ENCODE peak calls at places on chromosomes 6 and 20, in four cellular contexts. One of them, this sample, is unnamed.

GRCh38 chr6:25462235-25462897 is 183.2 kb downstream of the CARMIL1 start:
- DNase-seq in HepG2: no peak
- DNase-seq in GM12878: no peak
- DNase-seq in K562: no peak
- DNase-seq in this sample: no peak

GRCh38 chr20:10079964-10080363 is 45.2 kb downstream of the ANKEF1 start:
- DNase-seq in HepG2: no peak
- DNase-seq in K562: no peak
- DNase-seq in GM12878: no peak
- DNase-seq in this sample: no peak

GRCh38 chr20:10784337-10785183 is 110.8 kb upstream of the JAG1 start:
- DNase-seq in K562: peak
- DNase-seq in GM12878: no peak
- DNase-seq in HepG2: no peak
- DNase-seq in this sample: no peak

GRCh38 chr6:43120938-43121913 is 45.1 kb downstream of the PTK7 start:
- DNase-seq in K562: no peak
- DNase-seq in HepG2: no peak
- DNase-seq in GM12878: no peak
- DNase-seq in this sample: no peak

GRCh38 chr6:127464881-127465459 is 5.8 kb upstream of the KIAA0408 start:
- DNase-seq in K562: peak
- DNase-seq in HepG2: peak
- DNase-seq in GM12878: no peak
- DNase-seq in this sample: peak

GRCh38 chr6:79127660-79128059 is 49.6 kb upstream of the PHIP start:
- DNase-seq in K562: no peak
- DNase-seq in GM12878: no peak
- DNase-seq in HepG2: peak
- DNase-seq in this sample: no peak

GRCh38 chr20:1163105-1163504 is 21.7 kb downstream of the TMEM74B start:
- DNase-seq in HepG2: no peak
- DNase-seq in GM12878: no peak
- DNase-seq in K562: no peak
- DNase-seq in this sample: no peak

GRCh38 chr6:15508363-15509330 is 154.2 kb downstream of the DTNBP1 start:
- DNase-seq in GM12878: no peak
- DNase-seq in HepG2: no peak
- DNase-seq in K562: no peak
- DNase-seq in this sample: no peak

GRCh38 chr20:33521461-33521860 is 31.6 kb downstream of the CBFA2T2 start:
- DNase-seq in K562: no peak
- DNase-seq in HepG2: no peak
- DNase-seq in GM12878: no peak
- DNase-seq in this sample: no peak

GRCh38 chr20:62064788-62065668 is 653 bp downstream of the TAF4 start:
- DNase-seq in GM12878: no peak
- DNase-seq in K562: peak
- DNase-seq in HepG2: no peak
- DNase-seq in this sample: no peak

GRCh38 chr6:156087487-156087886 is 631.8 kb upstream of the NOX3 start:
- DNase-seq in HepG2: no peak
- DNase-seq in K562: no peak
- DNase-seq in GM12878: no peak
- DNase-seq in this sample: no peak

GRCh38 chr6:51618563-51618962 is 468.9 kb downstream of the PKHD1 start:
- DNase-seq in K562: no peak
- DNase-seq in HepG2: peak
- DNase-seq in GM12878: no peak
- DNase-seq in this sample: no peak

GRCh38 chr6:102936959-102937358 is 1543.5 kb downstream of the GRIK2 start:
- DNase-seq in HepG2: no peak
- DNase-seq in GM12878: no peak
- DNase-seq in K562: no peak
- DNase-seq in this sample: no peak

GRCh38 chr6:7112741-7113313 is 5.1 kb downstream of the RREB1 start:
- DNase-seq in HepG2: peak
- DNase-seq in GM12878: peak
- DNase-seq in K562: peak
- DNase-seq in this sample: no peak

GRCh38 chr6:99885051-99885450 is 109.0 kb downstream of the MCHR2 start:
- DNase-seq in GM12878: no peak
- DNase-seq in HepG2: no peak
- DNase-seq in K562: no peak
- DNase-seq in this sample: no peak

GRCh38 chr6:6004147-6004995 is 2.4 kb downstream of the NRN1 start:
- DNase-seq in K562: no peak
- DNase-seq in HepG2: no peak
- DNase-seq in GM12878: no peak
- DNase-seq in this sample: peak

GRCh38 chr6:169684056-169684455 is 17.8 kb downstream of the WDR27 start:
- DNase-seq in HepG2: no peak
- DNase-seq in GM12878: no peak
- DNase-seq in K562: no peak
- DNase-seq in this sample: no peak

GRCh38 chr6:125944434-125944816 is 12.1 kb upstream of the HINT3 start:
- DNase-seq in HepG2: peak
- DNase-seq in K562: peak
- DNase-seq in GM12878: no peak
- DNase-seq in this sample: no peak

GRCh38 chr20:51563597-51564332 is 21.2 kb upstream of the NFATC2 start:
- DNase-seq in K562: peak
- DNase-seq in GM12878: no peak
- DNase-seq in HepG2: peak
- DNase-seq in this sample: peak

GRCh38 chr6:111157412-111157811 is 70.1 kb downstream of the SLC16A10 start:
- DNase-seq in K562: no peak
- DNase-seq in HepG2: no peak
- DNase-seq in GM12878: no peak
- DNase-seq in this sample: no peak

GRCh38 chr6:72620866-72621242 is 1.0 kb upstream of the KCNQ5 start:
- DNase-seq in HepG2: no peak
- DNase-seq in K562: no peak
- DNase-seq in GM12878: no peak
- DNase-seq in this sample: no peak

GRCh38 chr6:72651191-72651590 is 29.3 kb downstream of the KCNQ5 start:
- DNase-seq in K562: no peak
- DNase-seq in HepG2: no peak
- DNase-seq in GM12878: no peak
- DNase-seq in this sample: no peak

GRCh38 chr20:50789968-50790650 is 4.8 kb upstream of the BCAS4 start:
- DNase-seq in K562: peak
- DNase-seq in GM12878: no peak
- DNase-seq in HepG2: no peak
- DNase-seq in this sample: no peak

GRCh38 chr20:21228511-21228910 is 74.6 kb upstream of the XRN2 start:
- DNase-seq in HepG2: no peak
- DNase-seq in K562: no peak
- DNase-seq in GM12878: peak
- DNase-seq in this sample: no peak

GRCh38 chr20:50578778-50579165 is 68.6 kb downstream of the PTPN1 start:
- DNase-seq in K562: no peak
- DNase-seq in HepG2: no peak
- DNase-seq in GM12878: no peak
- DNase-seq in this sample: no peak

GRCh38 chr6:127635091-127635490 is 58.1 kb downstream of the C6orf58 start:
- DNase-seq in HepG2: no peak
- DNase-seq in GM12878: no peak
- DNase-seq in K562: no peak
- DNase-seq in this sample: no peak

GRCh38 chr20:51569815-51570741 is 27.6 kb upstream of the NFATC2 start:
- DNase-seq in GM12878: no peak
- DNase-seq in HepG2: peak
- DNase-seq in K562: no peak
- DNase-seq in this sample: no peak

GRCh38 chr6:1870267-1870666 is 260.6 kb downstream of the FOXC1 start:
- DNase-seq in GM12878: no peak
- DNase-seq in K562: no peak
- DNase-seq in HepG2: no peak
- DNase-seq in this sample: no peak

GRCh38 chr20:14451458-14451857 is 114.0 kb upstream of the FLRT3 start:
- DNase-seq in HepG2: no peak
- DNase-seq in K562: no peak
- DNase-seq in GM12878: no peak
- DNase-seq in this sample: no peak

GRCh38 chr6:141077355-141078333 is 1055.1 kb upstream of the GJE1 start:
- DNase-seq in GM12878: no peak
- DNase-seq in HepG2: peak
- DNase-seq in K562: no peak
- DNase-seq in this sample: peak

GRCh38 chr6:92820531-92820930 is 598.8 kb downstream of the EPHA7 start:
- DNase-seq in HepG2: no peak
- DNase-seq in GM12878: no peak
- DNase-seq in K562: no peak
- DNase-seq in this sample: no peak

GRCh38 chr6:40586369-40586768 is 795 bp downstream of the LRFN2 start:
- DNase-seq in GM12878: no peak
- DNase-seq in K562: no peak
- DNase-seq in HepG2: no peak
- DNase-seq in this sample: no peak

GRCh38 chr6:44179072-44179536 is 20.5 kb downstream of the CAPN11 start:
- DNase-seq in GM12878: no peak
- DNase-seq in K562: no peak
- DNase-seq in HepG2: peak
- DNase-seq in this sample: no peak

GRCh38 chr20:9838378-9839295 is at the start of gene PAK5:
- DNase-seq in GM12878: no peak
- DNase-seq in HepG2: peak
- DNase-seq in K562: peak
- DNase-seq in this sample: peak

GRCh38 chr6:147106759-147107401 is 97.3 kb upstream of the STXBP5 start:
- DNase-seq in HepG2: no peak
- DNase-seq in GM12878: no peak
- DNase-seq in K562: peak
- DNase-seq in this sample: no peak

GRCh38 chr20:49270177-49270576 is 7.7 kb downstream of the ZNFX1 start:
- DNase-seq in K562: no peak
- DNase-seq in GM12878: no peak
- DNase-seq in HepG2: no peak
- DNase-seq in this sample: no peak

GRCh38 chr20:21391495-21392298 is 5.6 kb downstream of the NKX2-4 start:
- DNase-seq in HepG2: no peak
- DNase-seq in GM12878: no peak
- DNase-seq in K562: no peak
- DNase-seq in this sample: no peak

GRCh38 chr6:162063666-162064065 is 663.9 kb downstream of the PRKN start:
- DNase-seq in GM12878: no peak
- DNase-seq in K562: peak
- DNase-seq in HepG2: no peak
- DNase-seq in this sample: no peak

GRCh38 chr6:30544666-30545272 is 11.5 kb downstream of the GNL1 start:
- DNase-seq in HepG2: peak
- DNase-seq in GM12878: no peak
- DNase-seq in K562: peak
- DNase-seq in this sample: peak

GRCh38 chr6:7051780-7052440 is 55.9 kb upstream of the RREB1 start:
- DNase-seq in GM12878: no peak
- DNase-seq in HepG2: no peak
- DNase-seq in K562: no peak
- DNase-seq in this sample: peak

GRCh38 chr6:151475653-151476523 is 17.9 kb upstream of the CCDC170 start:
- DNase-seq in HepG2: peak
- DNase-seq in K562: peak
- DNase-seq in GM12878: no peak
- DNase-seq in this sample: peak
- TF ChIP-seq FOXK2 in HepG2: no peak
- TF ChIP-seq FOXK2 in K562: no peak
- TF ChIP-seq FOXK2 in GM12878: no peak
- TF ChIP-seq FOXK2 in this sample: no peak

GRCh38 chr6:3724451-3725144 is 26.9 kb downstream of the PXDC1 start:
- DNase-seq in K562: peak
- DNase-seq in GM12878: no peak
- DNase-seq in HepG2: no peak
- DNase-seq in this sample: no peak
- TF ChIP-seq FOXK2 in K562: no peak
- TF ChIP-seq FOXK2 in GM12878: no peak
- TF ChIP-seq FOXK2 in HepG2: no peak
- TF ChIP-seq FOXK2 in this sample: no peak

GRCh38 chr20:24996449-24997195 is 4.1 kb upstream of the APMAP start:
- DNase-seq in HepG2: no peak
- DNase-seq in K562: no peak
- DNase-seq in GM12878: no peak
- DNase-seq in this sample: no peak

GRCh38 chr20:24999568-24999967 is 7.0 kb upstream of the APMAP start:
- DNase-seq in K562: no peak
- DNase-seq in GM12878: no peak
- DNase-seq in HepG2: no peak
- DNase-seq in this sample: no peak

GRCh38 chr20:24998121-24998520 is 5.6 kb upstream of the APMAP start:
- DNase-seq in K562: no peak
- DNase-seq in HepG2: no peak
- DNase-seq in GM12878: no peak
- DNase-seq in this sample: no peak

GRCh38 chr20:25000268-25000801 is 7.8 kb upstream of the APMAP start:
- DNase-seq in GM12878: no peak
- DNase-seq in K562: no peak
- DNase-seq in HepG2: no peak
- DNase-seq in this sample: no peak

GRCh38 chr20:24998631-24999445 is 6.3 kb upstream of the APMAP start:
- DNase-seq in K562: no peak
- DNase-seq in GM12878: no peak
- DNase-seq in HepG2: no peak
- DNase-seq in this sample: no peak
- TF ChIP-seq FOXK2 in K562: no peak
- TF ChIP-seq FOXK2 in GM12878: no peak
- TF ChIP-seq FOXK2 in HepG2: no peak
- TF ChIP-seq FOXK2 in this sample: no peak

GRCh38 chr6:95572098-95572497 is 5.2 kb upstream of the MANEA start:
- DNase-seq in HepG2: no peak
- DNase-seq in K562: peak
- DNase-seq in GM12878: no peak
- DNase-seq in this sample: no peak
- TF ChIP-seq FOXK2 in HepG2: no peak
- TF ChIP-seq FOXK2 in K562: no peak
- TF ChIP-seq FOXK2 in GM12878: no peak
- TF ChIP-seq FOXK2 in this sample: no peak

GRCh38 chr6:34237316-34237721 is 646 bp downstream of the HMGA1 start:
- DNase-seq in K562: peak
- DNase-seq in HepG2: no peak
- DNase-seq in GM12878: no peak
- DNase-seq in this sample: peak
- TF ChIP-seq FOXK2 in K562: no peak
- TF ChIP-seq FOXK2 in HepG2: no peak
- TF ChIP-seq FOXK2 in GM12878: no peak
- TF ChIP-seq FOXK2 in this sample: no peak

DNA sequence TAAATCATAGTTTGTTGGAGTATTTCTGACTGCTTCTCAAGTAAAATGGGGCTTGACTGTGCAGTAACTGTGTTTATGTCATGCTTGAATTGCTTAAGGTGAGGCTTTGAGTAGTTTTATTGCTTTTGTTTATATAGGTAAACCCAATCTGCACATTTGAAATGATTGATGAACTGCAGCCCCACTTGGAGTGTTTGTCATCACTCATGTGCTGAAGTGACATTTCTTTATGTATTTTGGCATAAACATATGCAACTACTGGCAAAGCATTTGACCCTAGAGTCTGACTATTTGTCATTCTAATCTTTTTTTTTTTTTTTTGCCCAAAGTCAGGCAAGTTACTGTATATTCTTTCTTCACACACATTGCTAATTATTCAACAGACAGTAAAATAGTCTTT is 491.4 kb upstream of the POU3F2 start:
- DNase-seq in HepG2: no peak
- DNase-seq in K562: no peak
- DNase-seq in GM12878: no peak
- DNase-seq in this sample: no peak
- TF ChIP-seq FOXK2 in HepG2: no peak
- TF ChIP-seq FOXK2 in K562: no peak
- TF ChIP-seq FOXK2 in GM12878: no peak
- TF ChIP-seq FOXK2 in this sample: no peak

This sample was measured in HEK293T.